ENCODE peak calls at places on chromosome 22, in five cellular contexts. D, W, K, Q and T are unnamed samples.

GRCh38 chr22:39290248-39290720 is 29.1 kb downstream of the RPL3 start:
- DNase-seq in D (no peak), W (no peak), K (no peak), Q (no peak), T (no peak)

GRCh38 chr22:41062146-41062545 is 30.2 kb upstream of the EP300 start:
- DNase-seq in D (no peak), W (no peak), K (no peak), Q (no peak), T (no peak)

GRCh38 chr22:46007003-46007847 is 30.3 kb upstream of the WNT7B start:
- DNase-seq in D (no peak), W (no peak), K (peak), Q (peak), T (no peak)

GRCh38 chr22:45844949-45845613 is 131.9 kb downstream of the WNT7B start:
- DNase-seq in D (no peak), W (peak), K (no peak), Q (no peak), T (no peak)

GRCh38 chr22:42664976-42665831 is 16.0 kb upstream of the CYB5R3 start:
- DNase-seq in D (no peak), W (no peak), K (no peak), Q (no peak), T (no peak)

GRCh38 chr22:31212783-31213626 is 907 bp downstream of the LIMK2 start:
- DNase-seq in D (peak), W (peak), K (no peak), Q (no peak), T (no peak)

GRCh38 chr22:43745783-43746356 is 66.2 kb downstream of the EFCAB6 start:
- DNase-seq in D (no peak), W (no peak), K (no peak), Q (no peak), T (no peak)

GRCh38 chr22:26822300-26822699 is 164.9 kb downstream of the MIAT start:
- DNase-seq in D (no peak), W (no peak), K (no peak), Q (no peak), T (no peak)

GRCh38 chr22:39646614-39647210 is 76.2 kb downstream of the CACNA1I start:
- DNase-seq in D (no peak), W (no peak), K (no peak), Q (no peak), T (no peak)

GRCh38 chr22:42930810-42931420 is 73.8 kb upstream of the ARFGAP3 start:
- DNase-seq in D (no peak), W (no peak), K (no peak), Q (no peak), T (no peak)

GRCh38 chr22:35616043-35616442 is 1.1 kb downstream of the MB start:
- DNase-seq in D (no peak), W (no peak), K (peak), Q (no peak), T (no peak)
- H3K4me3 ChIP-seq in D (no peak), W (no peak), K (no peak), Q (no peak), T (no peak)

GRCh38 chr22:12697441-12697840 is 2830.6 kb upstream of the OR11H1 start:
- DNase-seq in D (no peak), W (no peak), K (peak), Q (no peak), T (no peak)
- H3K4me3 ChIP-seq in D (no peak), W (no peak), K (no peak), Q (no peak), T (no peak)

GRCh38 chr22:22883090-22883727 is 4.4 kb upstream of the IGLL5 start:
- DNase-seq in D (no peak), W (no peak), K (peak), Q (no peak), T (no peak)

GRCh38 chr22:22880645-22881044 is 7.0 kb upstream of the IGLL5 start:
- DNase-seq in D (no peak), W (no peak), K (peak), Q (no peak), T (no peak)

GRCh38 chr22:22879675-22880029 is 8.0 kb upstream of the IGLL5 start:
- DNase-seq in D (no peak), W (no peak), K (peak), Q (no peak), T (no peak)

GRCh38 chr22:22882033-22882717 is 5.4 kb upstream of the IGLL5 start:
- DNase-seq in D (no peak), W (no peak), K (peak), Q (no peak), T (no peak)

GRCh38 chr22:22881116-22882032 is 6.2 kb upstream of the IGLL5 start:
- DNase-seq in D (no peak), W (no peak), K (peak), Q (no peak), T (no peak)
- H3K4me3 ChIP-seq in D (no peak), W (no peak), K (no peak), Q (no peak), T (no peak)

GRCh38 chr22:18980829-18981228 is 44.7 kb upstream of the PRODH start:
- DNase-seq in D (no peak), W (no peak), K (no peak), Q (no peak), T (no peak)

GRCh38 chr22:18984564-18984963 is 48.5 kb upstream of the PRODH start:
- DNase-seq in D (no peak), W (no peak), K (no peak), Q (no peak), T (no peak)

GRCh38 chr22:18985761-18986160 is 49.7 kb upstream of the PRODH start:
- DNase-seq in D (no peak), W (no peak), K (no peak), Q (no peak), T (no peak)

GRCh38 chr22:18979957-18980356 is 43.9 kb upstream of the PRODH start:
- DNase-seq in D (no peak), W (no peak), K (no peak), Q (no peak), T (no peak)

GRCh38 chr22:18983120-18983651 is 47.1 kb upstream of the PRODH start:
- DNase-seq in D (peak), W (no peak), K (no peak), Q (no peak), T (no peak)
- H3K4me3 ChIP-seq in D (no peak), W (no peak), K (no peak), Q (no peak), T (no peak)